ENCODE peak calls at places on chromosomes 13 and 19, in four cellular contexts. E is K562, H is GM12878, J is HepG2. W is an unnamed sample.

GRCh38 chr13:23020246-23020843 is 160.4 kb upstream of the SGCG start:
- DNase-seq in E (peak; percentile 68), H (peak; percentile 34), J (peak; percentile 53), W (peak; percentile 21)

GRCh38 chr19:32652893-32653625 is 21.9 kb downstream of the ANKRD27 start:
- DNase-seq in E (no peak), H (no peak), J (no peak), W (no peak)

GRCh38 chr19:48319647-48320537 is 5.5 kb upstream of the EMP3 start:
- DNase-seq in E (peak; percentile 87), H (no peak), J (peak; percentile 64), W (peak; percentile 75)

GRCh38 chr13:90675129-90675528 is 672.4 kb upstream of the MIR17HG start:
- DNase-seq in E (no peak), H (no peak), J (no peak), W (peak; percentile 17)

GRCh38 chr19:38263696-38264485 is 482 bp upstream of the SPINT2 start:
- DNase-seq in E (no peak), H (no peak), J (peak; percentile 35), W (no peak)

GRCh38 chr19:34998777-34999497 is 1.2 kb upstream of the GRAMD1A start:
- DNase-seq in E (no peak), H (no peak), J (peak; percentile 23), W (no peak)

GRCh38 chr19:15640294-15640903 is at the start of gene CYP4F3:
- DNase-seq in E (peak; percentile 90), H (no peak), J (peak; percentile 81), W (no peak)

GRCh38 chr19:4866595-4867424 is 657 bp downstream of the PLIN3 start:
- DNase-seq in E (peak; percentile 71), H (no peak), J (peak; percentile 34), W (no peak)

GRCh38 chr19:991174-991931 is 7.2 kb downstream of the WDR18 start:
- DNase-seq in E (peak; percentile 81), H (no peak), J (no peak), W (peak; percentile 88)

GRCh38 chr13:95246292-95247082 is 54.8 kb downstream of the ABCC4 start:
- DNase-seq in E (no peak), H (no peak), J (no peak), W (no peak)

GRCh38 chr13:75636339-75637095 is 387 bp downstream of the LMO7 start:
- DNase-seq in E (no peak), H (no peak), J (peak; percentile 18), W (no peak)

GRCh38 chr19:20238025-20238623 is 71.1 kb downstream of the ZNF486 start:
- DNase-seq in E (peak; percentile 75), H (peak; percentile 0), J (no peak), W (no peak)

GRCh38 chr19:35712910-35713845 is 4.6 kb upstream of the KMT2B start:
- DNase-seq in E (peak; percentile 37), H (peak; percentile 82), J (no peak), W (no peak)

GRCh38 chr13:110382830-110383229 is 75.7 kb downstream of the COL4A2 start:
- DNase-seq in E (no peak), H (no peak), J (no peak), W (no peak)

GRCh38 chr19:13234518-13234917 is 84.3 kb downstream of the IER2 start:
- DNase-seq in E (peak; percentile 88), H (no peak), J (peak; percentile 42), W (peak; percentile 83)

GRCh38 chr19:2048959-2049740 is 1.9 kb downstream of the MKNK2 start:
- DNase-seq in E (no peak), H (no peak), J (no peak), W (no peak)

GRCh38 chr19:18170714-18171255 is 2.8 kb upstream of the IFI30 start:
- DNase-seq in E (no peak), H (peak; percentile 90), J (no peak), W (no peak)

GRCh38 chr19:24159707-24160106 is 72.7 kb downstream of the ZNF254 start:
- DNase-seq in E (peak; percentile 11), H (no peak), J (peak; percentile 29), W (peak; percentile 10)

GRCh38 chr13:113350065-113350937 is 13.6 kb downstream of the GRTP1 start:
- DNase-seq in E (no peak), H (no peak), J (peak; percentile 20), W (no peak)

GRCh38 chr19:5037936-5038335 is 69.0 kb downstream of the KDM4B start:
- DNase-seq in E (no peak), H (no peak), J (no peak), W (no peak)

GRCh38 chr19:45733160-45733810 is at the start of gene MEIOSIN:
- DNase-seq in E (no peak), H (no peak), J (no peak), W (no peak)

GRCh38 chr19:38513762-38514167 is 80.3 kb downstream of the RYR1 start:
- DNase-seq in E (no peak), H (no peak), J (no peak), W (no peak)

GRCh38 chr19:31742249-31742648 is 393.0 kb upstream of the TSHZ3 start:
- DNase-seq in E (no peak), H (no peak), J (no peak), W (no peak)

GRCh38 chr19:434152-434960 is 25.4 kb upstream of the C2CD4C start:
- DNase-seq in E (no peak), H (no peak), J (no peak), W (no peak)

GRCh38 chr13:27482996-27483395 is 32.6 kb upstream of the MTIF3 start:
- DNase-seq in E (no peak), H (peak; percentile 55), J (no peak), W (no peak)

GRCh38 chr13:113366031-113366588 is 2.2 kb upstream of the GRTP1 start:
- DNase-seq in E (peak; percentile 21), H (no peak), J (no peak), W (no peak)

GRCh38 chr13:26976336-26976735 is 195.3 kb downstream of the USP12 start:
- DNase-seq in E (peak; percentile 69), H (no peak), J (no peak), W (no peak)

GRCh38 chr19:7492142-7493055 is 3.6 kb upstream of the PEX11G start:
- DNase-seq in E (no peak), H (no peak), J (no peak), W (no peak)

GRCh38 chr13:112781881-112782361 is 92.1 kb downstream of the ATP11A start:
- DNase-seq in E (no peak), H (no peak), J (no peak), W (no peak)

GRCh38 chr19:32682317-32682716 is 6.7 kb downstream of the RGS9BP start:
- DNase-seq in E (no peak), H (no peak), J (no peak), W (no peak)

GRCh38 chr13:50268500-50268899 is 253.3 kb downstream of the KCNRG start:
- DNase-seq in E (no peak), H (no peak), J (no peak), W (no peak)

GRCh38 chr13:95704510-95704909 is 27.6 kb downstream of the DNAJC3 start:
- DNase-seq in E (peak; percentile 17), H (no peak), J (no peak), W (peak; percentile 32)

GRCh38 chr13:50574731-50575130 is 268.8 kb downstream of the DLEU7 start:
- DNase-seq in E (no peak), H (no peak), J (no peak), W (no peak)

GRCh38 chr19:18322318-18322758 is 538 bp downstream of the LSM4 start:
- DNase-seq in E (peak; percentile 87), H (no peak), J (peak; percentile 74), W (no peak)

GRCh38 chr13:105773887-105774538 is 761.4 kb downstream of the EFNB2 start:
- DNase-seq in E (no peak), H (no peak), J (peak; percentile 1), W (no peak)
- TF ChIP-seq TARDBP in E (no peak), H (no peak), J (no peak), W (no peak)

DNA sequence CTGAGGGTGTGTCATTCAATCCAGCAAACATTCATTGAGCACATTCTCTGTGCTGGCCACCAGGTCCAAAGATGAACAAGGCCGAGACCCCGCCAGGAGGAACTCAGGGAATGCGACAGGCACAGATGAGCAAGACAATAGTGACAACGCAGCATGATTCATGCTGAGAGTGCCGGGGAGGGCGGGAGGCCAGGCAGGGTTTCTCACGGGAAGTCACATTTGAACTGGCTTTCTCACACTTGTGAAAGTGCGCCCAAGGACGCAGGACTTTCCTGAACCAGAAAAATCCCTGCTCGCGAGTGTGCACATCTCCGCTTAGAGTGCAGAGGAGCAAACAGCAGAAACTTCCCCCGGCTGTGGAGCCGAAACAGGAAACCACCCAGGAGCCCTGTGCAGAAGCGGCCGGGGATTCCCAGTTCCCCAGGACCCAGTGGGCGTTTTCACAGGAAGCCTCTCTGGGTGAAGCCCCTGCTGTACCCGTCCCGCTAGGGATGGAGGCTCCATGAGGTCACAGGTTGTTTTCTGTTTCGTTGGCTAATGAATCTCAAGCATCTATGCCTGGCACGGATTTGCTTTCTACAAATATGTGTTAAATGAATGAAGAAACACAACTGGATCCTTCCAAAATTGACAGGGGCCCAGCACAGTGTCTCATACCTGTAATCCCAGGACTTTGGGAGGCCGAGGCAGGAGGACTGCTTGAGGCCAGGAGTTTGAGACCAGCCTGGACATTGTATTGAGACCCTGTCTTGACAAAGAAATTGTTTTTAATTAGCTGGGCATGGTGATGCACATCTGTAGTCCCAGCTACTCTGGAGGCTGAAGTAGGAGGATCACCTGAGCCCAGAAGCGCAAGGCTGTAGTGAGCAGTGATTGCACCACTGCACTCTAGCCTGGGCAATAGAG is 68.4 kb upstream of the TM9SF2 start:
- DNase-seq in E (peak; percentile 39), H (peak; percentile 97), J (peak; percentile 84), W (no peak)
- TF ChIP-seq SP1 in E (no peak), H (peak; percentile 72), J (no peak), W (no peak)

DNA sequence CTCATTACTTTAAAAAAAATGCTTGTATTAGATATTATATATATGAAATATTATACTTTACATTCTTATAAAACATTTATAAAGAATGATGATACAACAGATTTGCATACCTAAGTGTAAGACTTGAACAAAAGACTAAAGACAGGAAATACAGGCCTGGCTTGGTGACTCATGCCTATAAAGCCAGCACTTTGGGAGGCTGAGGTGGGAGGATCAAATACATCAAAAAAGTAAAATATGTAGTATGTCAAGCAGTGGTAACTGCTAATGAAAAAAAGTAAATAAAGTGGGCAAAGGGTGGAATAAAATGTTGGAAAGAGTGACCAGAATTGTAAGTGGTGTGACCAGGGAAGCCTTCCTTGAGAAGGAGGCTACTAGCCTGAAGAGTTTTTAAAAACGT is 133.7 kb downstream of the GGACT start:
- DNase-seq in E (no peak), H (no peak), J (no peak), W (no peak)
- TF ChIP-seq TARDBP in E (no peak), H (no peak), J (no peak), W (no peak)

GRCh38 chr13:43303040-43303729 is 279.8 kb downstream of the DNAJC15 start:
- DNase-seq in E (no peak), H (no peak), J (peak; percentile 12), W (peak; percentile 55)
- TF ChIP-seq SP1 in E (no peak), H (no peak), J (no peak), W (no peak)